ENCODE peak calls at places on chromosomes 16 and 17, in eight cellular contexts. H, V, T, D, J, R, Z and L are unnamed samples.

GRCh38 chr16:89670496-89671431 is 13.1 kb downstream of the SPATA33 start:
- DNase-seq in H (no peak), V (no peak), T (no peak), D (no peak), J (no peak), R (no peak), Z (peak), L (no peak)

GRCh38 chr17:68172461-68172954 is 75.3 kb upstream of the AMZ2 start:
- DNase-seq in H (peak), V (peak), T (peak), D (peak), J (peak), R (peak), Z (peak), L (peak)

GRCh38 chr16:74793571-74793970 is 19.0 kb upstream of the FA2H start:
- DNase-seq in H (no peak), V (no peak), T (no peak), D (no peak), J (no peak), R (no peak), Z (no peak), L (no peak)

GRCh38 chr17:43834106-43834505 is 1.2 kb upstream of the MPP3 start:
- DNase-seq in H (no peak), V (peak), T (no peak), D (peak), J (no peak), R (no peak), Z (no peak), L (no peak)

GRCh38 chr17:55709984-55710383 is 12.7 kb downstream of the TMEM100 start:
- DNase-seq in H (no peak), V (no peak), T (no peak), D (no peak), J (no peak), R (no peak), Z (no peak), L (no peak)

GRCh38 chr17:80927791-80928216 is 63.8 kb upstream of the CHMP6 start:
- DNase-seq in H (no peak), V (peak), T (no peak), D (no peak), J (no peak), R (no peak), Z (peak), L (no peak)

GRCh38 chr17:44774271-44775135 is 15.7 kb downstream of the ADAM11 start:
- DNase-seq in H (peak), V (peak), T (peak), D (peak), J (peak), R (peak), Z (peak), L (peak)

GRCh38 chr16:79707867-79708266 is 107.3 kb upstream of the MAF start:
- DNase-seq in H (no peak), V (peak), T (no peak), D (no peak), J (no peak), R (no peak), Z (no peak), L (no peak)

GRCh38 chr17:16922386-16923096 is 49.4 kb downstream of the TNFRSF13B start:
- DNase-seq in H (no peak), V (no peak), T (no peak), D (peak), J (peak), R (no peak), Z (no peak), L (no peak)

GRCh38 chr16:83482545-83483162 is 325.1 kb upstream of the HSBP1 start:
- DNase-seq in H (no peak), V (no peak), T (no peak), D (no peak), J (no peak), R (no peak), Z (no peak), L (no peak)

GRCh38 chr17:40304464-40304863 is 4.5 kb upstream of the RARA start:
- DNase-seq in H (no peak), V (no peak), T (no peak), D (no peak), J (no peak), R (no peak), Z (peak), L (no peak)

GRCh38 chr17:1604831-1605528 is 23.7 kb downstream of the SLC43A2 start:
- DNase-seq in H (no peak), V (no peak), T (no peak), D (no peak), J (no peak), R (peak), Z (no peak), L (no peak)

GRCh38 chr16:8716592-8716991 is 42.2 kb downstream of the ABAT start:
- DNase-seq in H (no peak), V (no peak), T (no peak), D (no peak), J (no peak), R (no peak), Z (no peak), L (no peak)

GRCh38 chr17:19237389-19238166 is 412 bp downstream of the EPN2 start:
- DNase-seq in H (no peak), V (no peak), T (peak), D (peak), J (no peak), R (peak), Z (no peak), L (peak)

GRCh38 chr17:75295220-75296158 is 6.3 kb upstream of the SLC25A19 start:
- DNase-seq in H (no peak), V (no peak), T (peak), D (no peak), J (peak), R (no peak), Z (no peak), L (peak)

GRCh38 chr16:82460761-82461160 is 166.0 kb upstream of the CDH13 start:
- DNase-seq in H (no peak), V (no peak), T (no peak), D (no peak), J (no peak), R (no peak), Z (no peak), L (no peak)

GRCh38 chr16:64615647-64616280 is 506.1 kb downstream of the CDH11 start:
- DNase-seq in H (no peak), V (no peak), T (no peak), D (no peak), J (no peak), R (peak), Z (peak), L (no peak)

GRCh38 chr17:31321481-31321880 is at the start of gene EVI2A:
- DNase-seq in H (no peak), V (peak), T (peak), D (no peak), J (peak), R (no peak), Z (peak), L (peak)

GRCh38 chr17:82349287-82349701 is 9.8 kb upstream of the TEX19 start:
- DNase-seq in H (no peak), V (no peak), T (no peak), D (no peak), J (no peak), R (no peak), Z (no peak), L (no peak)

GRCh38 chr16:47258874-47259461 is 115.2 kb upstream of the NETO2 start:
- DNase-seq in H (peak), V (peak), T (peak), D (peak), J (peak), R (no peak), Z (peak), L (peak)

GRCh38 chr16:280005-280421 is 378 bp upstream of the ARHGDIG start:
- DNase-seq in H (no peak), V (no peak), T (no peak), D (no peak), J (no peak), R (peak), Z (no peak), L (no peak)

GRCh38 chr17:69761767-69762321 is 313.2 kb upstream of the KCNJ16 start:
- DNase-seq in H (no peak), V (no peak), T (no peak), D (peak), J (no peak), R (no peak), Z (peak), L (no peak)

GRCh38 chr16:67917852-67918236 is 13.8 kb downstream of the CTRL start:
- DNase-seq in H (peak), V (peak), T (no peak), D (peak), J (no peak), R (no peak), Z (peak), L (no peak)

GRCh38 chr17:39605492-39606433 is 2.0 kb downstream of the NEUROD2 start:
- DNase-seq in H (no peak), V (no peak), T (no peak), D (peak), J (no peak), R (peak), Z (peak), L (no peak)

GRCh38 chr17:32875904-32876413 is 965 bp downstream of the MYO1D start:
- DNase-seq in H (no peak), V (peak), T (no peak), D (no peak), J (no peak), R (no peak), Z (peak), L (no peak)

GRCh38 chr17:32878211-32878610 is 1.3 kb upstream of the MYO1D start:
- DNase-seq in H (no peak), V (no peak), T (no peak), D (no peak), J (no peak), R (no peak), Z (peak), L (no peak)

GRCh38 chr17:32877164-32877764 is 340 bp upstream of the MYO1D start:
- DNase-seq in H (peak), V (peak), T (peak), D (peak), J (peak), R (peak), Z (peak), L (peak)

GRCh38 chr17:32875230-32875903 is 1.6 kb downstream of the MYO1D start:
- DNase-seq in H (no peak), V (no peak), T (no peak), D (no peak), J (no peak), R (no peak), Z (no peak), L (no peak)

GRCh38 chr17:32876414-32877163 is at the start of gene MYO1D:
- DNase-seq in H (peak), V (no peak), T (peak), D (peak), J (peak), R (peak), Z (no peak), L (peak)
- TF ChIP-seq CTCF in H (peak), V (peak), T (peak), D (no peak), J (peak), R (peak), Z (peak), L (peak)

DNA sequence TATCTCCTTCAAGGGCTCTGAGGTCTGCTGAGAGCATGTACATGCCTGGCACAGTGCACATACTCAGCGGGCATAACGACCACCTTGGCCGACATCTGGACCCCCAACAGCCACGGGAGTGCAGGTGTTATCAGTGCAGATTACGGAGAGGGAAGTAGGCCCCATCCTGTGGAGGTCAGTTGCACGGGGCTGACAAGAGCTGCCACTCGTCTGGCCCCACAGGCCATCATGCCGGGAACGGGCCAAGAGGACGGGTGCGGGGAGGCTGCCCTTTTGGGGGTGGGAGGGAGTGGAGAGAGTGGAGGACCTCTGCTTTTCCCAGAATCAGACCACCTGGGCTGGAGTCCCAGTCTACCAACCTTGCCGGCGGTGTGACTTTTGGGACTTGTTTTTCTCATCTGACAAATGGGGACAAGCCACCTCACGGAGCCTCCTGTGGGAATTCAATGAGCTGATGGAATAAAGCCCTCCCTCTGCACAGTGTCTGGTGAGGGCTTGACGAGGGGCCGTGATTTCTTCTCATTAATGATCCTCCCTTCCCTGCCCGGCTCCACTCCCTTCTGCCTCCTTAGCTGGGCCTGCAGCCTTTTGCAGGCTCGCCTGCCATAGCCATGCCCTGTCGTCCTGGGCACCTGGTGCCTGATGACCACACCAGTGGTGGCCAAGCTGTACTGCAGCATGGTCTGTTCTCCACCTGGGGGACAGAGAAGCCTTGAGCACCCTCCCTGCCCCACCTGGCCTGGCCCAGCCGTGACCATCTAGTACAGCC is 4.6 kb downstream of the PRSS33 start:
- DNase-seq in H (no peak), V (no peak), T (no peak), D (no peak), J (no peak), R (no peak), Z (no peak), L (no peak)
- TF ChIP-seq CTCF in H (peak), V (no peak), T (no peak), D (no peak), J (no peak), R (no peak), Z (no peak), L (no peak)

GRCh38 chr17:35742896-35743477 is 10.1 kb downstream of the GAS2L2 start:
- DNase-seq in H (no peak), V (no peak), T (peak), D (no peak), J (no peak), R (no peak), Z (no peak), L (no peak)

GRCh38 chr17:35740997-35741931 is 9.8 kb downstream of the RASL10B start:
- DNase-seq in H (no peak), V (no peak), T (no peak), D (no peak), J (no peak), R (peak), Z (no peak), L (no peak)

GRCh38 chr17:35742496-35742895 is 10.5 kb downstream of the GAS2L2 start:
- DNase-seq in H (no peak), V (no peak), T (peak), D (no peak), J (no peak), R (no peak), Z (no peak), L (no peak)

GRCh38 chr17:35738519-35739133 is 7.2 kb downstream of the RASL10B start:
- DNase-seq in H (no peak), V (no peak), T (no peak), D (no peak), J (no peak), R (no peak), Z (no peak), L (peak)

GRCh38 chr17:35740216-35740615 is 8.8 kb downstream of the RASL10B start:
- DNase-seq in H (no peak), V (no peak), T (no peak), D (no peak), J (no peak), R (no peak), Z (no peak), L (no peak)
- TF ChIP-seq CTCF in H (no peak), V (no peak), T (no peak), D (no peak), J (no peak), R (no peak), Z (no peak), L (no peak)

GRCh38 chr17:66900126-66901010 is 64.1 kb upstream of the CACNG4 start:
- DNase-seq in H (peak), V (no peak), T (no peak), D (peak), J (peak), R (no peak), Z (peak), L (no peak)
- TF ChIP-seq CTCF in H (peak), V (peak), T (no peak), D (peak), J (peak), R (no peak), Z (peak), L (no peak)

GRCh38 chr16:14307623-14308356 is 236.7 kb downstream of the MRTFB start:
- DNase-seq in H (no peak), V (no peak), T (no peak), D (peak), J (peak), R (no peak), Z (no peak), L (no peak)

GRCh38 chr16:14306485-14307058 is 235.5 kb downstream of the MRTFB start:
- DNase-seq in H (no peak), V (no peak), T (no peak), D (no peak), J (no peak), R (no peak), Z (no peak), L (no peak)

GRCh38 chr16:14308357-14308723 is 237.2 kb downstream of the MRTFB start:
- DNase-seq in H (no peak), V (no peak), T (no peak), D (no peak), J (peak), R (no peak), Z (no peak), L (no peak)

GRCh38 chr16:14304891-14305459 is 233.9 kb downstream of the MRTFB start:
- DNase-seq in H (no peak), V (no peak), T (no peak), D (no peak), J (no peak), R (no peak), Z (no peak), L (no peak)

GRCh38 chr16:14307059-14307531 is 236.0 kb downstream of the MRTFB start:
- DNase-seq in H (no peak), V (no peak), T (no peak), D (no peak), J (peak), R (no peak), Z (no peak), L (no peak)
- TF ChIP-seq CTCF in H (no peak), V (no peak), T (no peak), D (no peak), J (peak), R (no peak), Z (no peak), L (no peak)

GRCh38 chr16:87391950-87392822 is at the start of gene MAP1LC3B:
- DNase-seq in H (peak), V (peak), T (peak), D (peak), J (peak), R (peak), Z (peak), L (peak)
- TF ChIP-seq CTCF in H (no peak), V (no peak), T (no peak), D (no peak), J (no peak), R (no peak), Z (no peak), L (no peak)

GRCh38 chr17:42677012-42677857 is 441 bp upstream of the PLEKHH3 start:
- DNase-seq in H (peak), V (peak), T (peak), D (peak), J (peak), R (peak), Z (peak), L (peak)

GRCh38 chr17:42680331-42680808 is 1.3 kb downstream of the CCR10 start:
- DNase-seq in H (no peak), V (no peak), T (no peak), D (peak), J (peak), R (no peak), Z (no peak), L (peak)

GRCh38 chr17:42677921-42678781 is 1.4 kb upstream of the PLEKHH3 start:
- DNase-seq in H (peak), V (peak), T (peak), D (peak), J (peak), R (peak), Z (peak), L (peak)

GRCh38 chr17:42679492-42680330 is 1.9 kb downstream of the CCR10 start:
- DNase-seq in H (no peak), V (peak), T (peak), D (peak), J (peak), R (peak), Z (peak), L (peak)

GRCh38 chr17:42679001-42679491 is 2.3 kb upstream of the PLEKHH3 start:
- DNase-seq in H (no peak), V (peak), T (peak), D (peak), J (peak), R (no peak), Z (peak), L (peak)
- TF ChIP-seq CTCF in H (no peak), V (no peak), T (no peak), D (no peak), J (no peak), R (no peak), Z (no peak), L (no peak)

GRCh38 chr17:5283531-5284315 is 1.6 kb downstream of the RABEP1 start:
- DNase-seq in H (no peak), V (no peak), T (no peak), D (no peak), J (peak), R (no peak), Z (peak), L (no peak)

GRCh38 chr17:5286846-5287245 is 4.8 kb downstream of the RABEP1 start:
- DNase-seq in H (no peak), V (no peak), T (no peak), D (no peak), J (no peak), R (no peak), Z (no peak), L (no peak)

GRCh38 chr17:5282639-5283217 is 644 bp downstream of the RABEP1 start:
- DNase-seq in H (no peak), V (no peak), T (no peak), D (peak), J (peak), R (no peak), Z (peak), L (no peak)

GRCh38 chr17:5281814-5282638 is at the start of gene RABEP1:
- DNase-seq in H (peak), V (peak), T (peak), D (peak), J (peak), R (peak), Z (peak), L (peak)
- TF ChIP-seq CTCF in H (peak), V (peak), T (peak), D (no peak), J (peak), R (no peak), Z (no peak), L (no peak)

DNA sequence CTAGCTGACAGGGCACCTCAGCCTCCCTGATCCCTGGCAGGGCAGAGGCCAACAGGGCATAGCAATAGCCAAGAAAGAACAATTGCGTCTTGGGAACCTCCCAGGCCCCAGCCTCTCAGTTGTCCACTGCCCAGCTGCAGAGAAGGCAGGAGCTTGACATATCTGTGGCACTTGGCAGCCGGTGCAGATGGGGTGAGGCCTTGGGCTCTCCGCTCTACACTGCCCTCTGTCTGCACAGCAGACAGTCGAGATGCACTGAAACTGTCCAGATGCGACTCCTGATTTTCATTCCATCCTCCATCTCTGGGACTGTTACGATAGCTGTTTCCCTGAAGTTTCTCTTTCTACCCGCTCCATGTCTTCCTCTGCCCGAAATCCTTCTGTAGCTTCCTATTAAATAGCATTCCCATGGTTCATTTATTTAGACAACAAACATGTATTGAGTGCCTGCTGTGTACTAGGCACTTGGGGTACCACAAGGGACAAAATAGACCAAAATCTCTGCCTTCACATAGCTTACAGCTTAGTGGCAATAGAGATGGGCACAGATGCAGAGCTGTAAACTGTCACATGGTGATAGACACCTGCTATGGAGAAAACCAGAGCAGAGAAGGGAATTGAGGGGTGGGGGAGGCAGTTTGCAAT is 3.3 kb downstream of the POLR3E start:
- DNase-seq in H (no peak), V (peak), T (peak), D (peak), J (peak), R (peak), Z (peak), L (peak)
- TF ChIP-seq CTCF in H (peak), V (peak), T (peak), D (peak), J (peak), R (peak), Z (peak), L (peak)

GRCh38 chr16:10822702-10823101 is 4.1 kb upstream of the TVP23A start:
- DNase-seq in H (no peak), V (no peak), T (no peak), D (no peak), J (no peak), R (no peak), Z (no peak), L (no peak)

GRCh38 chr16:10824111-10824893 is 5.7 kb upstream of the TVP23A start:
- DNase-seq in H (no peak), V (no peak), T (no peak), D (no peak), J (no peak), R (no peak), Z (no peak), L (no peak)

GRCh38 chr16:10828851-10829331 is 10.3 kb upstream of the TVP23A start:
- DNase-seq in H (no peak), V (peak), T (no peak), D (no peak), J (no peak), R (no peak), Z (peak), L (no peak)

GRCh38 chr16:10831899-10832886 is 13.6 kb upstream of the TVP23A start:
- DNase-seq in H (no peak), V (no peak), T (no peak), D (no peak), J (peak), R (no peak), Z (no peak), L (no peak)

GRCh38 chr16:10827691-10828341 is 9.2 kb upstream of the TVP23A start:
- DNase-seq in H (no peak), V (peak), T (no peak), D (no peak), J (no peak), R (no peak), Z (peak), L (no peak)
- TF ChIP-seq CTCF in H (no peak), V (no peak), T (no peak), D (no peak), J (no peak), R (no peak), Z (no peak), L (no peak)